ENCODE peak calls at places on chromosomes 5 and 9, in eight cellular contexts. W is endothelial cell of umbilical vein; Z is cardiac muscle cell; F is CD8-positive, alpha-beta T cell; S is heart right ventricle; T is psoas muscle; B is colonic mucosa; R is naive thymus-derived CD4-positive, alpha-beta T cell. V is an unnamed sample.

GRCh38 chr9:109329274-109330258 is 8.7 kb upstream of the EPB41L4B start:
- DNase-seq in W (no peak), Z (peak; percentile 74), F (no peak), S (peak; percentile 45), T (peak; percentile 66), B (peak; percentile 80), R (no peak), V (no peak)

GRCh38 chr5:180344393-180344999 is 8.6 kb downstream of the GFPT2 start:
- DNase-seq in W (no peak), Z (no peak), F (no peak), S (no peak), T (no peak), B (no peak), R (no peak), V (no peak)

GRCh38 chr9:128020692-128021091 is 39.9 kb upstream of the EEIG1 start:
- DNase-seq in W (no peak), Z (no peak), F (no peak), S (no peak), T (no peak), B (no peak), R (no peak), V (no peak)

GRCh38 chr5:179345429-179346321 is at the start of gene ADAMTS2:
- DNase-seq in W (no peak), Z (peak; percentile 82), F (no peak), S (peak; percentile 74), T (peak; percentile 82), B (peak; percentile 46), R (no peak), V (no peak)

GRCh38 chr5:131272365-131273123 is 8.7 kb downstream of the CDC42SE2 start:
- DNase-seq in W (no peak), Z (no peak), F (no peak), S (no peak), T (no peak), B (no peak), R (peak; percentile 83), V (no peak)

GRCh38 chr5:15442183-15442550 is 57.8 kb upstream of the FBXL7 start:
- DNase-seq in W (no peak), Z (no peak), F (no peak), S (no peak), T (no peak), B (no peak), R (no peak), V (no peak)

GRCh38 chr5:173451651-173452050 is 123.4 kb upstream of the STC2 start:
- DNase-seq in W (no peak), Z (no peak), F (no peak), S (no peak), T (no peak), B (no peak), R (no peak), V (no peak)

GRCh38 chr5:160089549-160089948 is 29.7 kb downstream of the PWWP2A start:
- DNase-seq in W (no peak), Z (no peak), F (no peak), S (no peak), T (no peak), B (no peak), R (no peak), V (no peak)

GRCh38 chr5:76326559-76327351 is 76.3 kb upstream of the IQGAP2 start:
- DNase-seq in W (no peak), Z (no peak), F (no peak), S (no peak), T (no peak), B (no peak), R (no peak), V (no peak)

GRCh38 chr5:152505442-152506042 is 100.5 kb upstream of the NMUR2 start:
- DNase-seq in W (peak; percentile 37), Z (peak; percentile 63), F (no peak), S (no peak), T (no peak), B (peak; percentile 53), R (peak; percentile 14), V (no peak)

GRCh38 chr5:57174128-57174849 is 430 bp downstream of the GPBP1 start:
- DNase-seq in W (peak; percentile 46), Z (peak; percentile 36), F (no peak), S (no peak), T (no peak), B (no peak), R (peak; percentile 47), V (no peak)

GRCh38 chr5:32013658-32014057 is 160.5 kb downstream of the GOLPH3 start:
- DNase-seq in W (no peak), Z (no peak), F (no peak), S (no peak), T (no peak), B (no peak), R (no peak), V (no peak)

GRCh38 chr5:97388794-97389193 is 205.7 kb upstream of the RIOK2 start:
- DNase-seq in W (no peak), Z (no peak), F (no peak), S (no peak), T (no peak), B (no peak), R (no peak), V (no peak)

GRCh38 chr9:12740845-12741244 is 34.0 kb upstream of the LURAP1L start:
- DNase-seq in W (no peak), Z (no peak), F (no peak), S (no peak), T (no peak), B (no peak), R (no peak), V (no peak)

GRCh38 chr9:72817413-72817812 is 135.4 kb downstream of the ALDH1A1 start:
- DNase-seq in W (no peak), Z (no peak), F (no peak), S (no peak), T (no peak), B (no peak), R (no peak), V (no peak)

GRCh38 chr9:119318371-119318770 is 50.9 kb downstream of the BRINP1 start:
- DNase-seq in W (no peak), Z (no peak), F (no peak), S (no peak), T (no peak), B (no peak), R (no peak), V (no peak)

DNA sequence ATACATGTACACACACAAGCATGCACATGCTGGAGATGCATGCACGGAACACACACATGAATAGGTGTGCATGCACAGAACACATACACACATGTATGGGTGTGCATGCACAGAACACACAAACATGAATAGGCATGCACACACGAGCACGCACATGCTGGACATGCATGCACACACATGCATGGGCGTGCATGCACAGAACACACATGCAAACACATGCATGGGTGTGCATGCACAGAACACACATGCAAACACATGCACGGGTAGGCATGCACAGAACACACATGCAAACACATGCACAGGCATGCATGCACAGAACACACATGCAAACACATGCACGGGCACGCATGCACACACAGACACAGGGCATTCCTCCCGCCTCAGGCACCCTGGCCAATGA is 382.3 kb downstream of the IRX2 start:
- DNase-seq in W (no peak), Z (no peak), F (no peak), S (no peak), T (no peak), B (no peak), R (no peak), V (no peak)
- H3K9me3 ChIP-seq in W (peaks cover 14% of the 10 kb centered on the region), Z (no peaks in the 10 kb centered on the region), F (no peaks in the 10 kb centered on the region), S (peaks cover 7% of the 10 kb centered on the region), T (no peaks in the 10 kb centered on the region), B (no peaks in the 10 kb centered on the region), R (no peaks in the 10 kb centered on the region), V (no peaks in the 10 kb centered on the region)

GRCh38 chr5:58381566-58381965 is 78.3 kb downstream of the PLK2 start:
- DNase-seq in W (no peak), Z (no peak), F (no peak), S (no peak), T (no peak), B (no peak), R (no peak), V (no peak)
- H3K9me3 ChIP-seq in W (no peaks in the 10 kb centered on the region), Z (no peaks in the 10 kb centered on the region), F (peaks cover 6% of the 10 kb centered on the region), S (peaks cover 27% of the 10 kb centered on the region), T (peaks cover 18% of the 10 kb centered on the region), B (no peaks in the 10 kb centered on the region), R (no peaks in the 10 kb centered on the region), V (peaks cover 7% of the 10 kb centered on the region)

GRCh38 chr5:41960481-41960880 is 35.4 kb downstream of the FBXO4 start:
- DNase-seq in W (no peak), Z (no peak), F (no peak), S (no peak), T (no peak), B (no peak), R (no peak), V (no peak)
- H3K9me3 ChIP-seq in W (no peaks in the 10 kb centered on the region), Z (no peaks in the 10 kb centered on the region), F (no peaks in the 10 kb centered on the region), S (peaks cover 65% of the 10 kb centered on the region), T (peaks cover 41% of the 10 kb centered on the region), B (no peaks in the 10 kb centered on the region), R (peaks cover 6% of the 10 kb centered on the region), V (peaks cover 5% of the 10 kb centered on the region)

GRCh38 chr9:975740-976257 is 656 bp upstream of the DMRT3 start:
- DNase-seq in W (no peak), Z (no peak), F (no peak), S (no peak), T (no peak), B (no peak), R (no peak), V (no peak)
- H3K9me3 ChIP-seq in W (no peaks in the 10 kb centered on the region), Z (no peaks in the 10 kb centered on the region), F (no peaks in the 10 kb centered on the region), S (no peaks in the 10 kb centered on the region), T (no peaks in the 10 kb centered on the region), B (no peaks in the 10 kb centered on the region), R (no peaks in the 10 kb centered on the region), V (no peaks in the 10 kb centered on the region)

DNA sequence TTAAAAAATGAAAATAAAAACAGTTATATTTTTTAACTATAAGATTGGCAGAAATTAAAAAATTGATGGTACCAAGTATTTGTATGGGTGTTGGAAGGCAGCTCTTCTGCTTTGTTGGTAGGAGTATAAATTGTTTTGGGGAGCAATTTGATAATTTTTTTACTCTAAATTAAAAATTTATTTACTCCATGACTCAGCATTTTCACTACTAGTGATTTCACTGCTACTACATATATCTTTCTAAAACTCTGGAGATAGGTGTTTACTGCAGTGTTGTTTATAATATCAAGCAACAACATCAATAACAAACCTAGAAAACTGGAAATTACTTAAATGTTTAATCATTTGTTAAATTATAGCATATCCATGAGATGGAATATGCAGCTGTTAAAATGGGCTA is 18.3 kb downstream of the YTHDC2 start:
- DNase-seq in W (no peak), Z (no peak), F (no peak), S (no peak), T (no peak), B (no peak), R (no peak), V (no peak)
- H3K9me3 ChIP-seq in W (no peaks in the 10 kb centered on the region), Z (peaks cover 3% of the 10 kb centered on the region), F (peaks cover 8% of the 10 kb centered on the region), S (peaks cover 20% of the 10 kb centered on the region), T (no peaks in the 10 kb centered on the region), B (no peaks in the 10 kb centered on the region), R (peaks cover 5% of the 10 kb centered on the region), V (peaks cover 3% of the 10 kb centered on the region)

GRCh38 chr5:142211918-142212317 is 103.3 kb downstream of the NDFIP1 start:
- DNase-seq in W (no peak), Z (no peak), F (no peak), S (no peak), T (no peak), B (no peak), R (no peak), V (no peak)
- H3K9me3 ChIP-seq in W (no peaks in the 10 kb centered on the region), Z (no peaks in the 10 kb centered on the region), F (no peaks in the 10 kb centered on the region), S (no peaks in the 10 kb centered on the region), T (no peaks in the 10 kb centered on the region), B (no peaks in the 10 kb centered on the region), R (no peaks in the 10 kb centered on the region), V (no peaks in the 10 kb centered on the region)

DNA sequence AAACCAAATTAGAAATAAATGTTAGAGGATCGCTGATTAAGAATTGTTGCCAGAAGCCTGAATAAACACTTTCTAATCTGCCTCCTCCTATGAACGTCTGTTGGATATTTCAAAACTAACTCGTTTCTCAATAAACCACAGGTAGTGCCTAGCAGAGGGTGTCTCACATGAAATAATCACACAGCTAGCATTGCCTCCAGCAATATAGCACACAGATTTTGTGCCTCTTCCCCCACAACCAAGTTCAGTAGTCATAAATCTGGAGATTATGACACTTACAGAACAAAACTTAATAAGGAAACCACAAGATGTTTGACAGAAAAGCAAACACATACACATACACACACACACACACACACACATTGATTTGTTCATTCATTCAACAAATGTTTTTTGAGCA is 173.2 kb upstream of the CDH10 start:
- DNase-seq in W (no peak), Z (no peak), F (no peak), S (no peak), T (no peak), B (no peak), R (no peak), V (no peak)
- H3K9me3 ChIP-seq in W (no peaks in the 10 kb centered on the region), Z (no peaks in the 10 kb centered on the region), F (no peaks in the 10 kb centered on the region), S (peaks cover 7% of the 10 kb centered on the region), T (peaks cover 3% of the 10 kb centered on the region), B (peaks cover 4% of the 10 kb centered on the region), R (no peaks in the 10 kb centered on the region), V (no peaks in the 10 kb centered on the region)

V was measured in T-helper 17 cell.